ENCODE peak calls at places on chromosomes 6 and 20, in nine cellular contexts. I is fibroblast of mammary gland, W is fibroblast of villous mesenchyme, T is GM23338, J is lung, Y is tibial artery, Q is progenitor cell of endocrine pancreas, F is SK-N-SH, P is GM13976. A is an unnamed sample.

GRCh38 chr6:137866200-137866913 is 702 bp upstream of the TNFAIP3 start:
- DNase-seq in P (no peak), J (no peak), W (no peak), Q (peak), T (peak), Y (no peak), I (no peak), F (no peak), A (no peak)

GRCh38 chr6:786946-787763 is 94.2 kb upstream of the EXOC2 start:
- DNase-seq in Q (no peak), J (no peak), W (peak), Y (no peak), T (peak), F (peak), I (peak), P (peak), A (no peak)

GRCh38 chr6:7165002-7165735 is 57.4 kb downstream of the RREB1 start:
- DNase-seq in J (no peak), F (no peak), P (no peak), T (no peak), Y (no peak), I (no peak), W (peak), Q (no peak), A (no peak)

GRCh38 chr6:39642300-39642699 is 82.9 kb downstream of the KIF6 start:
- DNase-seq in Y (no peak), F (no peak), I (no peak), T (peak), Q (no peak), W (no peak), J (no peak), P (no peak), A (no peak)

GRCh38 chr20:54115172-54115854 is 44.9 kb upstream of the BCAS1 start:
- DNase-seq in Y (no peak), J (no peak), Q (no peak), I (peak), F (no peak), W (peak), T (no peak), P (no peak), A (no peak)

GRCh38 chr6:4776493-4776966 is 326 bp downstream of the CDYL start:
- DNase-seq in T (peak), Y (no peak), Q (peak), P (peak), W (no peak), F (peak), J (no peak), I (no peak), A (no peak)

GRCh38 chr20:46549188-46549967 is 1.1 kb downstream of the OCSTAMP start:
- DNase-seq in J (no peak), Q (no peak), P (no peak), T (no peak), Y (no peak), I (no peak), W (no peak), F (no peak), A (no peak)

GRCh38 chr20:59891581-59891980 is 41.9 kb downstream of the SYCP2 start:
- DNase-seq in W (no peak), T (no peak), Y (no peak), Q (no peak), P (no peak), J (no peak), F (no peak), I (no peak), A (no peak)

GRCh38 chr20:18853946-18854646 is 40.5 kb downstream of the SCP2D1 start:
- DNase-seq in Q (no peak), F (no peak), P (no peak), W (no peak), I (no peak), T (no peak), J (no peak), Y (no peak), A (no peak)
- TF ChIP-seq CTCF in Q (no peak), F (no peak), P (no peak), W (no peak), I (no peak), T (no peak), J (no peak), Y (no peak), A (no peak)

GRCh38 chr6:135291288-135292116 is 110.4 kb downstream of the MYB start:
- DNase-seq in Y (no peak), F (no peak), P (no peak), W (no peak), I (peak), Q (no peak), J (no peak), T (no peak), A (no peak)
- TF ChIP-seq CTCF in Y (no peak), F (no peak), P (no peak), W (no peak), I (no peak), Q (no peak), J (no peak), T (no peak), A (no peak)

GRCh38 chr6:154113392-154113791 is 74.4 kb downstream of the OPRM1 start:
- DNase-seq in T (no peak), F (no peak), J (no peak), I (no peak), Q (no peak), P (no peak), W (no peak), Y (no peak), A (no peak)
- TF ChIP-seq CTCF in T (no peak), F (no peak), J (no peak), I (no peak), Q (no peak), P (no peak), W (no peak), Y (no peak), A (no peak)

DNA sequence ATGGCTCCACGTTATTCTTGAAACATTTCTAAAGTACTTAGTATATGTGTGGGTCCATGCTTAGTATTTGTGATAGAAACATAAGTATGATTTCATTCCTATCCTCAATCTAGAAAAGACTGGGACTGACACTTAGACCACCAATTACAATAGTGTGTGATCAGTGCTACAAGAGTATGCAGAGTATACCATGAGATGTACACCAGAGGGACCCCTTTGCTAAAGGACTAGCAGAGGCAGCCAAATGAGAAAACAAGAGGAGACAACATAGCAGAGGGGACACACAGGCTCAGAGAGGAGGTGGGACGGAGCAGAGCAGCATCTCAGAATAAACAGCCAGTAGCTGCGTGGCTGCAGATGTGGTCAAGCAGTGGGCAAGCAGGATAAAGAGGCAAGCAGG is 21.0 kb downstream of the RMND1 start:
- DNase-seq in P (no peak), I (no peak), J (no peak), Q (no peak), T (peak), Y (peak), W (no peak), F (no peak), A (peak)
- TF ChIP-seq CTCF in P (no peak), I (no peak), J (no peak), Q (peak), T (peak), Y (no peak), W (peak), F (no peak), A (peak)

GRCh38 chr20:47720636-47721427 is 64.4 kb downstream of the SULF2 start:
- DNase-seq in Y (no peak), Q (no peak), I (no peak), W (peak), J (no peak), F (no peak), T (no peak), P (no peak), A (no peak)
- TF ChIP-seq CTCF in Y (no peak), Q (no peak), I (no peak), W (no peak), J (no peak), F (no peak), T (no peak), P (no peak), A (no peak)

GRCh38 chr6:147166360-147166944 is 37.8 kb upstream of the STXBP5 start:
- DNase-seq in I (peak), P (no peak), W (no peak), Q (no peak), T (no peak), Y (no peak), F (peak), J (no peak), A (no peak)
- TF ChIP-seq CTCF in I (no peak), P (no peak), W (no peak), Q (no peak), T (no peak), Y (no peak), F (no peak), J (no peak), A (no peak)